ENCODE peak calls at places on chromosome 10, in six cellular contexts. I, V, T, K, D and X are unnamed samples.

GRCh38 chr10:12241810-12242529 is 46.0 kb downstream of the CDC123 start:
- DNase-seq in I (peak), V (peak), T (peak), K (no peak), D (no peak), X (no peak)

GRCh38 chr10:118808601-118809371 is 54.0 kb upstream of the CACUL1 start:
- DNase-seq in I (no peak), V (no peak), T (no peak), K (no peak), D (no peak), X (no peak)

GRCh38 chr10:62733654-62734293 is 70.7 kb upstream of the ADO start:
- DNase-seq in I (no peak), V (peak), T (peak), K (no peak), D (no peak), X (peak)

GRCh38 chr10:14219411-14219810 is 111.3 kb downstream of the FRMD4A start:
- DNase-seq in I (no peak), V (no peak), T (no peak), K (no peak), D (no peak), X (no peak)

GRCh38 chr10:114869500-114869899 is 47.9 kb downstream of the FHIP2A start:
- DNase-seq in I (peak), V (peak), T (peak), K (no peak), D (no peak), X (peak)

GRCh38 chr10:49309691-49310371 is 10.9 kb downstream of the C10orf71 start:
- DNase-seq in I (no peak), V (no peak), T (no peak), K (no peak), D (no peak), X (no peak)

GRCh38 chr10:132630156-132630555 is 92.6 kb downstream of the INPP5A start:
- DNase-seq in I (no peak), V (no peak), T (no peak), K (no peak), D (no peak), X (no peak)

GRCh38 chr10:112361951-112362770 is 11.8 kb upstream of the ACSL5 start:
- DNase-seq in I (peak), V (peak), T (peak), K (no peak), D (no peak), X (peak)

GRCh38 chr10:127149613-127150081 is 46.7 kb downstream of the INSYN2A start:
- DNase-seq in I (peak), V (no peak), T (peak), K (no peak), D (no peak), X (peak)

GRCh38 chr10:51397695-51398094 is 301.7 kb downstream of the CSTF2T start:
- DNase-seq in I (peak), V (peak), T (peak), K (no peak), D (peak), X (peak)

GRCh38 chr10:103072891-103073290 is 120.2 kb downstream of the NT5C2 start:
- DNase-seq in I (no peak), V (no peak), T (no peak), K (no peak), D (no peak), X (no peak)

GRCh38 chr10:107425844-107426553 is 261.5 kb upstream of the SORCS1 start:
- DNase-seq in I (no peak), V (no peak), T (peak), K (no peak), D (no peak), X (no peak)

GRCh38 chr10:107553470-107553869 is 389.0 kb upstream of the SORCS1 start:
- DNase-seq in I (peak), V (peak), T (peak), K (no peak), D (no peak), X (peak)

GRCh38 chr10:42874713-42875387 is 92.3 kb downstream of the BMS1 start:
- DNase-seq in I (no peak), V (no peak), T (no peak), K (no peak), D (no peak), X (no peak)

GRCh38 chr10:13758302-13758701 is 171.5 kb downstream of the PRPF18 start:
- DNase-seq in I (peak), V (peak), T (peak), K (no peak), D (no peak), X (peak)

GRCh38 chr10:93199221-93199681 is 125.6 kb downstream of the CYP26A1 start:
- DNase-seq in I (peak), V (peak), T (peak), K (no peak), D (no peak), X (peak)

GRCh38 chr10:34628174-34628802 is 186.8 kb downstream of the PARD3 start:
- DNase-seq in I (peak), V (peak), T (peak), K (no peak), D (no peak), X (no peak)

GRCh38 chr10:52639652-52640051 is 132.9 kb downstream of the MBL2 start:
- DNase-seq in I (no peak), V (no peak), T (no peak), K (no peak), D (no peak), X (peak)

GRCh38 chr10:84140036-84140379 is 699 bp downstream of the GHITM start:
- DNase-seq in I (peak), V (peak), T (peak), K (no peak), D (no peak), X (peak)

GRCh38 chr10:123858039-123858740 is 33.4 kb downstream of the CPXM2 start:
- DNase-seq in I (peak), V (no peak), T (no peak), K (no peak), D (no peak), X (peak)

GRCh38 chr10:113331971-113332370 is 220.9 kb upstream of the HABP2 start:
- DNase-seq in I (no peak), V (no peak), T (no peak), K (no peak), D (no peak), X (peak)

GRCh38 chr10:43899224-43899959 is 250.7 kb upstream of the ZNF32 start:
- DNase-seq in I (peak), V (no peak), T (no peak), K (no peak), D (no peak), X (peak)

GRCh38 chr10:50937230-50937907 is 51.9 kb upstream of the A1CF start:
- DNase-seq in I (peak), V (peak), T (peak), K (peak), D (no peak), X (peak)

GRCh38 chr10:35613597-35614226 is 8.6 kb downstream of the GJD4 start:
- DNase-seq in I (peak), V (peak), T (peak), K (peak), D (no peak), X (peak)

GRCh38 chr10:470339-471003 is 219.0 kb downstream of the DIP2C start:
- DNase-seq in I (no peak), V (no peak), T (no peak), K (no peak), D (no peak), X (no peak)

GRCh38 chr10:69413221-69413865 is 3.4 kb downstream of the TACR2 start:
- DNase-seq in I (peak), V (peak), T (peak), K (no peak), D (no peak), X (peak)

GRCh38 chr10:60122190-60122589 is 215.8 kb upstream of the CCDC6 start:
- DNase-seq in I (no peak), V (no peak), T (no peak), K (no peak), D (no peak), X (no peak)

GRCh38 chr10:133117688-133118071 is 30.0 kb downstream of the ADGRA1 start:
- DNase-seq in I (no peak), V (no peak), T (no peak), K (no peak), D (no peak), X (no peak)

GRCh38 chr10:128854965-128855364 is 612.1 kb upstream of the MGMT start:
- DNase-seq in I (no peak), V (peak), T (peak), K (no peak), D (peak), X (peak)

GRCh38 chr10:123096452-123096851 is 39.3 kb upstream of the HMX3 start:
- DNase-seq in I (no peak), V (no peak), T (no peak), K (no peak), D (no peak), X (no peak)

GRCh38 chr10:116084166-116084565 is 188.8 kb downstream of the GFRA1 start:
- DNase-seq in I (no peak), V (no peak), T (no peak), K (no peak), D (no peak), X (no peak)

GRCh38 chr10:13775786-13776780 is 189.3 kb downstream of the PRPF18 start:
- DNase-seq in I (peak), V (peak), T (peak), K (no peak), D (no peak), X (peak)

GRCh38 chr10:30160431-30160982 is 101.1 kb upstream of the JCAD start:
- DNase-seq in I (no peak), V (no peak), T (no peak), K (no peak), D (no peak), X (no peak)

GRCh38 chr10:63977329-63977923 is 456.2 kb downstream of the REEP3 start:
- DNase-seq in I (peak), V (peak), T (peak), K (peak), D (no peak), X (peak)

GRCh38 chr10:127254276-127254675 is 57.9 kb upstream of the INSYN2A start:
- DNase-seq in I (no peak), V (peak), T (peak), K (no peak), D (no peak), X (no peak)

GRCh38 chr10:23581906-23582305 is 143.0 kb downstream of the OTUD1 start:
- DNase-seq in I (no peak), V (no peak), T (no peak), K (no peak), D (no peak), X (no peak)

GRCh38 chr10:48224979-48225560 is 49.4 kb downstream of the FRMPD2 start:
- DNase-seq in I (no peak), V (peak), T (peak), K (no peak), D (no peak), X (peak)

GRCh38 chr10:123890246-123890645 is 1.4 kb downstream of the CPXM2 start:
- DNase-seq in I (no peak), V (no peak), T (no peak), K (no peak), D (no peak), X (peak)

DNA sequence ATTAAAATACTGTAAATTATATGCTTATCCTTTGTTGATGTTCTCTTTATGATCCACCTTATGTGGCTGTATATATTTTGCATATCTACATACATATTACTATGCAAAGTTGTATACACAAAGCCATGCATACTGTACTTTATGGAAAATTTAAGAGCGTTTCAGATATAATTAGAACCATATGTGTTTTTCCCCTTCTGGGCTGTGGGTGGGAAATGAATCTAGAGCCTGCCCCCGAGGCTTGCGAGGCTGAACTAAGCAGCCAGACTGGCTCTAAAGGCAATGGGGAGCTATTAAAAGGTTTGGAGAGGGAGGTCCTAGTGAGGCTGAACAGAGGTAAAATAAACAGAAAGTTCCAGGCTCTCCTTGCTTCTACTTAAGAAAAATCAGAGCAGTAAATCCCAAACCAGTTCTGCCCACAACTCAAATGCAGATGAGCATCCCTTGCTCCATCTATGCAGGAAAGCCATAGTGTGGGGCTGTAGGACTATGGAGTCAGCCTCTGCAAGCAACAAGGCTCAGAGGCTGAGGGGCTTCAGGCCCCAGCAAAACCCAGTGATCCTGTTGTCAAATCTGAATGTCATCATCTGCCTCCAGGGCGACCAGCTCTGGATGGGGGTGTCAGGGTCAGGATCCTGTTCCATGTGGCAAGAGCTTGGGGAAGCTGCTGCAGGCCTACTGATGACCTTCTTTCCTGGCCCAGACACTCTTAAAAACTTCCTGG is 14.1 kb upstream of the DDIT4 start:
- DNase-seq in I (peak), V (peak), T (peak), K (no peak), D (no peak), X (peak)
- H3K4me3 ChIP-seq in I (no peak), V (no peak), T (no peak), K (no peak), D (peak), X (no peak)

DNA sequence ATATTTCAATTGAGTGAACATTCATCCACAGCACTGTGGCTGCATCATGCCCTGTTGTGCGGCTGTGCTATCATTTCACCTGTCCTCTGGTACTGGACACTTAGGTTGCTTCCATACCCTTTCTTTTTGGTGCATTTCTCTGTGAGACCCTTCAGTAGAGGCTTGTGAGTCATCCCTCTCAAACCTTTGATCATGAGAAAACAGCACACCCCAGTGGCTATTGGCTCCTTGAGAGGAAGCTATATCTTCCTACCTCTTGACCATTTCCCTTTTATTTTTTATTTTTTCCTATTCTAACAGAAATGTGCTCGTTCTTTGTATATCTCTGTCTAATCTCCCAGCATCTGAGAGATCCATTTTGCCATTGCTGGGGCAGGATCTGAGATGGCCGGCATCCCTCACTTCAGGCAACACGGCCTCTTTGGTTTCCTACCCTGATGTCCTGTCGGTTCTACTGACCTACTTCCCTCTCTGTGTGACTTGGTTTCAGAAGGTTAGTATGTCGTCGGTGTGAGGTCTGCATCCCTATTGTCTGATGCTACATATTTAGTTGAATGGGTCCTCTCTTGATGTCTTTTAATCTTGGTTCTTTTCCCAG is 23.8 kb upstream of the PIK3AP1 start:
- DNase-seq in I (peak), V (peak), T (peak), K (no peak), D (no peak), X (peak)
- H3K4me3 ChIP-seq in I (no peak), V (no peak), T (no peak), K (no peak), D (no peak), X (no peak)

GRCh38 chr10:99532194-99532593 is 548 bp upstream of the NKX2-3 start:
- DNase-seq in I (no peak), V (no peak), T (no peak), K (no peak), D (no peak), X (no peak)

GRCh38 chr10:99531696-99532050 is 1.1 kb upstream of the NKX2-3 start:
- DNase-seq in I (no peak), V (no peak), T (no peak), K (no peak), D (no peak), X (no peak)

GRCh38 chr10:99529483-99530107 is 3.1 kb upstream of the NKX2-3 start:
- DNase-seq in I (no peak), V (no peak), T (no peak), K (no peak), D (no peak), X (no peak)

GRCh38 chr10:99530108-99531025 is 2.4 kb upstream of the NKX2-3 start:
- DNase-seq in I (no peak), V (no peak), T (no peak), K (no peak), D (no peak), X (no peak)

DNA sequence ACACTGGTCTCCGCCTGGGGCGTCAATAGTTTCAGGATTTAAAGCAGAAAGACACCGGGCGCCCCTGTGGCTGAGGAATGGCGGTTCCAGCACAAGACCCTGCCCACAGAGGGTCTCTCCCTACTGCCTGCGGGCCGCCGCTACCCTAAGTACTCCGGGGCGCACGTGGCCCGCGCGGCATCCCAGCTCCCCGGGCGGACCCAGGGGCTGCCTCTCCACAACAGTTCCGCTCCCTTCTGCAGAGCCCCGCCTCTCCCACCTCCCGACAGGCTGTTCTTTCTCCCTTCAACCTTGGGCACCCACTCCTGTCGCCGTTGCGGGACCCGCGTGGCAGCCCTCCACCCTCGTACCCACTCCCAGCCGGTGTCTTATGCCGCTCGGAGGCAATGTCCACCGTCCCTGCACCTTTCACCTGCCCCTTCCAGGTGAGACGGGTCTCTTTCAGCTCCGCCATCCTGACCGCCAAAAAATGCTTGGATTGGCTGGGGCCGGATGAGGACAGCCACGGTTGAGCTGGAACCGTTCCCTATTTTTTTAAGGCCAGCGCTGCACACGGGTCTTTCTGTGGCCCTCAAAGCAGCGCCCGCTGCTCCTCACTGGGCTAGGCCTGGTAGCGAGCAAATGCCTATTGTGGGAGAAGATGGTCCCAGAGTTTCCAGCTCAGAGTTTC is 1.6 kb upstream of the NKX2-3 start:
- DNase-seq in I (no peak), V (no peak), T (no peak), K (no peak), D (no peak), X (no peak)
- H3K4me3 ChIP-seq in I (no peak), V (no peak), T (no peak), K (no peak), D (peak), X (no peak)

GRCh38 chr10:47165711-47166404 is 134.1 kb upstream of the GDF10 start:
- DNase-seq in I (peak), V (peak), T (peak), K (no peak), D (no peak), X (peak)
- H3K4me3 ChIP-seq in I (no peak), V (peak), T (peak), K (no peak), D (peak), X (peak)

GRCh38 chr10:78182841-78183240 is 149.2 kb downstream of the RPS24 start:
- DNase-seq in I (no peak), V (no peak), T (no peak), K (no peak), D (no peak), X (no peak)

GRCh38 chr10:78188459-78188858 is 154.8 kb downstream of the RPS24 start:
- DNase-seq in I (no peak), V (peak), T (peak), K (no peak), D (no peak), X (no peak)

GRCh38 chr10:78187371-78187770 is 153.7 kb downstream of the RPS24 start:
- DNase-seq in I (no peak), V (no peak), T (no peak), K (no peak), D (no peak), X (no peak)

GRCh38 chr10:78185693-78186055 is 152.0 kb downstream of the RPS24 start:
- DNase-seq in I (no peak), V (peak), T (peak), K (no peak), D (no peak), X (no peak)

GRCh38 chr10:78184851-78185692 is 151.4 kb downstream of the RPS24 start:
- DNase-seq in I (no peak), V (peak), T (peak), K (no peak), D (no peak), X (no peak)
- H3K4me3 ChIP-seq in I (no peak), V (no peak), T (no peak), K (no peak), D (no peak), X (no peak)